ENCODE peak calls at places on chromosomes 7 and 10, in seven cellular contexts. F is HepG2, I is H1, A is SK-N-SH, N is NT2/D1, K is GM12878, D is K562. E is an unnamed sample.

GRCh38 chr10:2985729-2986232 is 81.6 kb upstream of the PFKP start:
- DNase-seq in N (peak), K (no peak), I (peak), D (peak), F (no peak), A (no peak), E (peak)

GRCh38 chr10:65723525-65723924 is 1202.3 kb upstream of the LRRTM3 start:
- DNase-seq in K (no peak), N (no peak), A (no peak), D (no peak), I (no peak), F (no peak), E (no peak)

GRCh38 chr7:68868975-68869374 is 729.3 kb upstream of the AUTS2 start:
- DNase-seq in A (no peak), I (no peak), K (no peak), F (no peak), D (no peak), N (no peak), E (no peak)

GRCh38 chr10:108090476-108091215 is 926.1 kb upstream of the SORCS1 start:
- DNase-seq in N (no peak), F (no peak), K (no peak), I (no peak), D (no peak), A (no peak), E (no peak)

GRCh38 chr10:104146871-104147270 is 24.9 kb downstream of the SFR1 start:
- DNase-seq in I (no peak), F (no peak), N (no peak), K (no peak), A (no peak), D (no peak), E (no peak)

GRCh38 chr7:20296444-20296843 is 34.3 kb upstream of the ITGB8 start:
- DNase-seq in K (no peak), F (peak), A (no peak), D (no peak), I (no peak), N (no peak), E (no peak)

GRCh38 chr10:3482200-3482993 is 302.6 kb downstream of the KLF6 start:
- DNase-seq in A (no peak), I (no peak), K (peak), N (no peak), D (peak), F (peak), E (peak)

GRCh38 chr7:32077806-32078205 is 7.6 kb upstream of the PDE1C start:
- DNase-seq in A (no peak), I (no peak), K (no peak), N (no peak), F (no peak), D (no peak), E (no peak)

GRCh38 chr10:122304054-122304579 is 33.0 kb downstream of the BTBD16 start:
- DNase-seq in D (no peak), A (no peak), I (no peak), N (no peak), F (peak), K (no peak), E (no peak)

GRCh38 chr7:87220734-87221215 is 1.2 kb upstream of the TMEM243 start:
- DNase-seq in A (peak), K (no peak), I (no peak), N (no peak), D (no peak), F (no peak), E (no peak)

GRCh38 chr10:2334542-2334941 is 597.2 kb upstream of the ADARB2 start:
- DNase-seq in D (no peak), F (no peak), N (no peak), K (no peak), A (peak), I (no peak), E (no peak)

GRCh38 chr7:38506004-38506403 is 125.2 kb downstream of the AMPH start:
- DNase-seq in K (no peak), D (no peak), N (no peak), F (no peak), I (no peak), A (no peak), E (no peak)

GRCh38 chr7:24129597-24129996 is 154.4 kb upstream of the NPY start:
- DNase-seq in F (no peak), N (no peak), K (no peak), D (no peak), A (no peak), I (no peak), E (no peak)

GRCh38 chr7:29126804-29127203 is 19.5 kb downstream of the CPVL start:
- DNase-seq in K (no peak), D (no peak), A (no peak), F (no peak), I (no peak), N (no peak), E (no peak)

GRCh38 chr7:117072620-117073118 is 119.4 kb downstream of the ST7 start:
- DNase-seq in K (no peak), A (peak), D (no peak), I (no peak), F (no peak), N (no peak), E (no peak)

GRCh38 chr10:26437637-26438461 is at the start of gene APBB1IP:
- DNase-seq in N (no peak), K (peak), F (no peak), I (no peak), A (no peak), D (no peak), E (no peak)

GRCh38 chr10:33277135-33277536 is 57.3 kb downstream of the NRP1 start:
- DNase-seq in A (peak), D (no peak), N (no peak), K (no peak), F (no peak), I (no peak), E (no peak)

GRCh38 chr7:29987821-29988317 is 1.7 kb downstream of the SCRN1 start:
- DNase-seq in D (no peak), K (no peak), A (peak), N (no peak), F (peak), I (no peak), E (peak)

GRCh38 chr10:122121059-122121458 is 132.1 kb downstream of the TACC2 start:
- DNase-seq in I (no peak), K (no peak), D (no peak), F (no peak), A (no peak), N (no peak), E (no peak)

GRCh38 chr10:109891105-109891504 is 32.2 kb downstream of the XPNPEP1 start:
- DNase-seq in N (no peak), F (no peak), I (no peak), D (no peak), A (no peak), K (no peak), E (no peak)

GRCh38 chr10:101840102-101840684 is 3.4 kb downstream of the KCNIP2 start:
- DNase-seq in F (no peak), I (no peak), K (no peak), A (peak), D (peak), N (no peak), E (no peak)

GRCh38 chr7:157255201-157255606 is 81.6 kb upstream of the DNAJB6 start:
- DNase-seq in F (no peak), D (no peak), A (no peak), K (no peak), N (no peak), I (no peak), E (no peak)

GRCh38 chr10:132101529-132101928 is 35.8 kb downstream of the JAKMIP3 start:
- DNase-seq in K (no peak), N (no peak), D (peak), F (no peak), I (no peak), A (peak), E (no peak)
- TF ChIP-seq YY1 in K (no peak), N (no peak), D (no peak), F (no peak), I (no peak), A (no peak), E (no peak)

GRCh38 chr10:91090761-91091529 is 129.5 kb upstream of the PCGF5 start:
- DNase-seq in F (peak), A (peak), K (no peak), N (no peak), I (no peak), D (no peak), E (no peak)

GRCh38 chr10:91091780-91092179 is 128.7 kb upstream of the PCGF5 start:
- DNase-seq in A (no peak), F (no peak), N (no peak), D (no peak), K (no peak), I (no peak), E (no peak)

GRCh38 chr10:91088300-91089140 is 131.9 kb upstream of the PCGF5 start:
- DNase-seq in F (peak), D (peak), K (no peak), I (no peak), A (no peak), N (no peak), E (peak)
- TF ChIP-seq YY1 in F (no peak), D (no peak), K (no peak), I (no peak), A (no peak), N (no peak), E (no peak)

GRCh38 chr10:79023489-79024162 is 45.1 kb upstream of the ZMIZ1 start:
- DNase-seq in N (no peak), I (no peak), A (no peak), F (no peak), K (no peak), D (no peak), E (no peak)

GRCh38 chr10:79024716-79025112 is 44.1 kb upstream of the ZMIZ1 start:
- DNase-seq in A (no peak), N (no peak), I (no peak), F (no peak), K (no peak), D (no peak), E (no peak)

GRCh38 chr10:79025113-79025832 is 43.5 kb upstream of the ZMIZ1 start:
- DNase-seq in D (no peak), F (no peak), I (no peak), A (peak), N (no peak), K (no peak), E (no peak)

GRCh38 chr10:79022565-79023488 is 45.9 kb upstream of the ZMIZ1 start:
- DNase-seq in F (peak), A (peak), K (peak), D (peak), I (no peak), N (peak), E (peak)

GRCh38 chr10:79024296-79024695 is 44.5 kb upstream of the ZMIZ1 start:
- DNase-seq in F (no peak), K (no peak), A (no peak), I (no peak), N (no peak), D (no peak), E (no peak)
- TF ChIP-seq YY1 in F (no peak), K (no peak), A (no peak), I (no peak), N (no peak), D (no peak), E (no peak)

DNA sequence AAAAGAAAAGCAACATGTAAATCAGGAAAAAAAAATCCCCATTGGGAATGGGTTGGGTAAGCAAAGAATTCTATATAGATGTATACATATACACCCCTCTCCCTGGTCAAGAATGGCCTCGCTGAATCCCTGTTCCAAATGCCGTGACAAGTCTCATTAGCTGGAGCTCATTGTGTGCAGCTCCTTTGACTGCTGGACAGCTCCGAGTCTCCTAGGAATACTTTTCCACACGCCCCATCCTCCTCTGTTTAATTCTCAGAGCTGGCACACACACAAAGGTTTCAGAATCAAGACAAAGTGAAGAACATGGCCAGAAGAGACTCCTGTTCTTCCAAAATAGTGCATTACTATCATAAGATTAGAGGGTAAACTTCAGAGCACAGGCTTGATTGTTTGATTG is 130.9 kb upstream of the MKLN1 start:
- DNase-seq in D (no peak), F (no peak), K (no peak), N (no peak), A (no peak), I (no peak), E (no peak)
- TF ChIP-seq YY1 in D (no peak), F (no peak), K (no peak), N (no peak), A (no peak), I (no peak), E (no peak)

GRCh38 chr10:112711366-112711765 is 238.7 kb upstream of the TCF7L2 start:
- DNase-seq in F (no peak), I (no peak), K (no peak), D (no peak), A (no peak), N (no peak), E (no peak)

GRCh38 chr10:112715581-112715980 is 234.5 kb upstream of the TCF7L2 start:
- DNase-seq in K (no peak), A (no peak), F (no peak), I (no peak), D (no peak), N (no peak), E (no peak)

GRCh38 chr10:112712536-112712935 is 237.5 kb upstream of the TCF7L2 start:
- DNase-seq in N (no peak), F (no peak), K (no peak), A (no peak), I (no peak), D (no peak), E (no peak)

GRCh38 chr10:112716076-112716475 is 234.0 kb upstream of the TCF7L2 start:
- DNase-seq in I (no peak), N (no peak), D (no peak), K (no peak), A (no peak), F (no peak), E (no peak)

GRCh38 chr10:112713411-112713810 is 236.6 kb upstream of the TCF7L2 start:
- DNase-seq in K (no peak), F (no peak), I (no peak), A (no peak), N (no peak), D (no peak), E (no peak)
- TF ChIP-seq YY1 in K (no peak), F (no peak), I (no peak), A (no peak), N (no peak), D (no peak), E (no peak)

DNA sequence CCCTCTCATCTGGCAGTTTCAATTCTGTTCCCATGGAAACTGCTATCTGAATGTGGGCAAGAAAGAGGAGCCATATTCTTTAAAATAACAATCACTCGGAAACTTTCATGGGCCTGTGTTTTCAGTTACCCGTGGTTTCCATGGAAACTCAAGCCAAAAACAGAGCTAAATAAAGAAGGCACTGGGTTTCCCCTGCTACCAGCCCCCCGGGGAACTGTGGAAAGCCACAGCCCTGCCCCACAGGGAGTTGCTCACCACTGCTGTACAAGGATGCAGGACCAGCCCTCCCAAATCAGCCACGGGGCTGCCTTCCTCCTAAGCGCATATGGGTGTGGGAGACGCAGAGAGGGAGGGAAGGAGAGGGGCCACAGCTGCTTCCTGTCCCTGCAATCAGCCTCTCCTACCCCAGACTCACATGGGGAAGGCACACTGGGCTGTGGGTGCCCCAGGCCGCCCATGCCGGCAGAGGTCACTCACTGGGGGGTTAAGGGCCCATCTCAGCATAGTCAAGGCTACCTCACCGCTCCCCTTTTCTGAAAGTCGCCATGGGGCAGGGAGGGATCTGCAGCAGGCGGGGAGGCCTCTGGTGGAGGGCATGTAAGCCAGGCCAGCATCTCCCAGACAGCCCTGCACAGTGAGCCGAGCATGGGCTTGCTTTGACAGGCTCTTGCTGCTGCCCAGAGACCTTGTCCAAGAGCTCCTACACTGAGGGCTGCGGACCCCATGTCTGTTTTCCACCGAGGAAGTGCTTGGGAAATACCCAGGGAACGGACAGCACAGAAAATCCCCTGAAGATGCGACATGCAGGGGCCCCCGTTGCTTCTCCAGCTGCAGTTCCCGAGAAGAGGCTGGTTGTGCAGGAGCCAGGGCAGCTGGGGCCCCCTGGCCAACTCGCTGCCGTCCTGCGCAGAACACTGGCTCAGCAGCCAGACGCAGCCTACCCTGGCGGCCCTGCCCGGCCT is 157.3 kb upstream of the PPP2R2D start:
- DNase-seq in K (peak), A (peak), N (peak), D (no peak), F (no peak), I (no peak), E (no peak)
- TF ChIP-seq YY1 in K (no peak), A (no peak), N (no peak), D (no peak), F (no peak), I (no peak), E (no peak)

E was measured in HCT116.